ENCODE peak calls at places on chromosomes 5 and 9, in nine cellular contexts. F, C, P, X, K, Y, Q, E and H are unnamed samples.

GRCh38 chr9:70901741-70902140 is 219.7 kb downstream of the TRPM3 start:
- DNase-seq in Q (no peak), Y (no peak), C (no peak), K (no peak), E (peak), X (no peak), P (no peak), F (no peak), H (no peak)

GRCh38 chr9:2362170-2362569 is 259.4 kb upstream of the VLDLR start:
- DNase-seq in X (no peak), E (no peak), C (no peak), Y (peak), Q (no peak), P (no peak), K (peak), F (no peak), H (no peak)

GRCh38 chr5:36728697-36729543 is 122.5 kb downstream of the SLC1A3 start:
- DNase-seq in Y (peak), F (peak), Q (peak), X (no peak), E (peak), K (peak), C (peak), P (peak), H (no peak)

GRCh38 chr9:105842023-105842644 is 147.8 kb downstream of the TMEM38B start:
- DNase-seq in Y (peak), X (peak), C (peak), E (peak), F (peak), Q (peak), P (no peak), K (peak), H (no peak)

GRCh38 chr9:33263131-33263935 is 1.2 kb downstream of the BAG1 start:
- DNase-seq in X (peak), Q (peak), F (no peak), E (peak), K (peak), P (peak), Y (peak), C (no peak), H (no peak)

GRCh38 chr9:98707158-98708102 is 1.3 kb downstream of the GABBR2 start:
- DNase-seq in F (peak), X (peak), K (peak), E (peak), Y (peak), C (peak), Q (peak), P (peak), H (peak)

GRCh38 chr5:72015103-72015548 is 92.1 kb upstream of the MAP1B start:
- DNase-seq in E (no peak), P (peak), F (peak), Y (peak), K (no peak), C (peak), Q (peak), X (no peak), H (no peak)

GRCh38 chr5:152405145-152405544 is at the start of gene NMUR2:
- DNase-seq in Q (no peak), F (no peak), K (peak), P (no peak), E (no peak), Y (peak), X (no peak), C (peak), H (peak)

GRCh38 chr5:127840198-127840524 is 137.0 kb downstream of the CCDC192 start:
- DNase-seq in F (no peak), P (no peak), C (no peak), E (no peak), K (no peak), Q (no peak), X (no peak), Y (no peak), H (no peak)

GRCh38 chr5:169591636-169592035 is 8.1 kb downstream of the SPDL1 start:
- DNase-seq in Y (no peak), Q (peak), C (no peak), P (no peak), F (peak), K (no peak), E (no peak), X (no peak), H (no peak)

GRCh38 chr9:92721548-92721947 is 43.1 kb downstream of the BICD2 start:
- DNase-seq in Q (no peak), C (no peak), Y (no peak), X (no peak), E (no peak), K (no peak), F (no peak), P (no peak), H (no peak)

GRCh38 chr9:82382887-82383616 is 394.5 kb downstream of the SPATA31D1 start:
- DNase-seq in C (no peak), X (no peak), Y (no peak), Q (no peak), K (no peak), F (peak), E (no peak), P (no peak), H (no peak)

GRCh38 chr5:134603059-134603458 is 29.6 kb downstream of the SAR1B start:
- DNase-seq in X (no peak), Q (no peak), P (no peak), K (no peak), E (no peak), Y (peak), F (no peak), C (no peak), H (no peak)

GRCh38 chr5:35438786-35439185 is 178.9 kb upstream of the SPEF2 start:
- DNase-seq in E (no peak), P (no peak), F (no peak), Q (peak), K (no peak), Y (no peak), X (no peak), C (no peak), H (no peak)

GRCh38 chr5:56126487-56127179 is 106.5 kb downstream of the ANKRD55 start:
- DNase-seq in Q (no peak), Y (no peak), K (peak), P (no peak), F (no peak), C (no peak), X (no peak), E (peak), H (no peak)

GRCh38 chr5:43106290-43106638 is 14.4 kb upstream of the ZNF131 start:
- DNase-seq in Y (no peak), E (no peak), Q (peak), F (no peak), X (no peak), P (no peak), K (no peak), C (no peak), H (no peak)

GRCh38 chr5:155017610-155018009 is 4.1 kb downstream of the KIF4B start:
- DNase-seq in Y (no peak), K (no peak), X (no peak), E (no peak), F (no peak), P (no peak), Q (no peak), C (no peak), H (no peak)

GRCh38 chr5:145347026-145347616 is 488.0 kb downstream of the PRELID2 start:
- DNase-seq in K (no peak), X (no peak), Q (peak), C (peak), Y (peak), P (no peak), F (peak), E (peak), H (no peak)

GRCh38 chr9:18896531-18897179 is 136.4 kb downstream of the SAXO1 start:
- DNase-seq in K (no peak), X (no peak), F (no peak), C (no peak), Y (no peak), P (no peak), E (no peak), Q (no peak), H (no peak)

GRCh38 chr5:157365732-157366131 is 94.3 kb upstream of the NIPAL4 start:
- DNase-seq in K (no peak), F (no peak), X (no peak), P (no peak), C (no peak), E (no peak), Q (no peak), Y (no peak), H (no peak)

GRCh38 chr5:142862585-142862984 is 92.4 kb downstream of the ARHGAP26 start:
- DNase-seq in Q (no peak), P (no peak), X (no peak), E (no peak), K (no peak), Y (no peak), C (no peak), F (no peak), H (no peak)

GRCh38 chr5:68171101-68171558 is 44.4 kb upstream of the PIK3R1 start:
- DNase-seq in K (no peak), C (no peak), X (no peak), Y (no peak), P (peak), Q (peak), F (peak), E (no peak), H (no peak)

GRCh38 chr5:121503111-121503840 is 348.4 kb upstream of the FTMT start:
- DNase-seq in C (peak), Y (no peak), E (peak), F (peak), P (peak), K (peak), X (no peak), Q (no peak), H (no peak)

GRCh38 chr9:90965141-90965910 is 163.7 kb downstream of the SYK start:
- DNase-seq in C (no peak), E (peak), Y (no peak), F (no peak), P (no peak), X (no peak), Q (no peak), K (no peak), H (no peak)